ENCODE peak calls at places on chromosome 5, in six cellular contexts. E is K562, W is H1, Q is SK-N-SH, P is HepG2, Y is GM12878. B is an unnamed sample.

GRCh38 chr5:102958481-102959011 is 161.4 kb downstream of the GIN1 start:
- DNase-seq in E (no peak), Q (no peak), W (no peak), Y (no peak), P (no peak), B (no peak)

GRCh38 chr5:38905516-38905915 is 59.7 kb downstream of the OSMR start:
- DNase-seq in W (no peak), P (no peak), E (no peak), Q (no peak), Y (no peak), B (no peak)

GRCh38 chr5:158967566-158967965 is 132.2 kb downstream of the EBF1 start:
- DNase-seq in W (no peak), E (no peak), P (no peak), Q (no peak), Y (no peak), B (no peak)

GRCh38 chr5:78644129-78644528 is 4.4 kb downstream of the LHFPL2 start:
- DNase-seq in W (no peak), Q (no peak), P (no peak), Y (no peak), E (no peak), B (no peak)

GRCh38 chr5:79743846-79744605 is 54.4 kb downstream of the CMYA5 start:
- DNase-seq in Q (no peak), W (no peak), P (no peak), Y (no peak), E (no peak), B (no peak)

GRCh38 chr5:15737036-15737821 is 237.2 kb downstream of the FBXL7 start:
- DNase-seq in W (no peak), E (no peak), Y (no peak), Q (peak; percentile 76), P (no peak), B (no peak)

GRCh38 chr5:3518057-3518456 is 77.6 kb upstream of the IRX1 start:
- DNase-seq in Y (no peak), Q (no peak), W (no peak), P (no peak), E (no peak), B (no peak)

GRCh38 chr5:55597014-55597981 is 62.5 kb upstream of the PLPP1 start:
- DNase-seq in W (no peak), Q (no peak), P (no peak), Y (no peak), E (no peak), B (peak; percentile 30)

GRCh38 chr5:1747803-1748085 is 51.9 kb downstream of the MRPL36 start:
- DNase-seq in P (no peak), Q (no peak), Y (no peak), W (no peak), E (no peak), B (no peak)

GRCh38 chr5:34652916-34653315 is 3.2 kb upstream of the RAI14 start:
- DNase-seq in Q (no peak), E (no peak), P (no peak), W (no peak), Y (no peak), B (no peak)

GRCh38 chr5:124995451-124995850 is 249.0 kb upstream of the ZNF608 start:
- DNase-seq in Q (no peak), Y (no peak), P (no peak), W (no peak), E (no peak), B (no peak)

GRCh38 chr5:55033568-55033967 is 9.5 kb downstream of the GZMK start:
- DNase-seq in W (no peak), Q (no peak), P (no peak), E (no peak), Y (no peak), B (no peak)

GRCh38 chr5:134143964-134144941 is 29.8 kb downstream of the TCF7 start:
- DNase-seq in P (no peak), E (no peak), W (no peak), Y (no peak), Q (no peak), B (no peak)

GRCh38 chr5:169404223-169404622 is 103.3 kb upstream of the SLIT3 start:
- DNase-seq in E (no peak), W (no peak), Q (no peak), P (no peak), Y (no peak), B (no peak)

GRCh38 chr5:140151068-140151718 is 23.8 kb upstream of the CYSTM1 start:
- DNase-seq in E (no peak), Q (no peak), W (no peak), P (no peak), Y (no peak), B (no peak)

GRCh38 chr5:8861764-8862163 is 684.1 kb downstream of the SEMA5A start:
- DNase-seq in P (no peak), Q (no peak), E (no peak), W (no peak), Y (no peak), B (no peak)

GRCh38 chr5:109053995-109054417 is 306.3 kb downstream of the FER start:
- DNase-seq in E (no peak), W (no peak), Y (peak; percentile 38), Q (no peak), P (no peak), B (no peak)

GRCh38 chr5:15621094-15621493 is 121.1 kb downstream of the FBXL7 start:
- DNase-seq in Q (no peak), E (no peak), P (no peak), W (no peak), Y (no peak), B (no peak)

GRCh38 chr5:5330723-5331530 is 91.5 kb upstream of the ICE1 start:
- DNase-seq in P (no peak), E (no peak), W (no peak), Y (no peak), Q (no peak), B (no peak)

GRCh38 chr5:79119486-79119885 is 7.9 kb downstream of the BHMT start:
- DNase-seq in Y (no peak), P (no peak), W (no peak), E (no peak), Q (no peak), B (no peak)

GRCh38 chr5:167785896-167786295 is 505.5 kb upstream of the WWC1 start:
- DNase-seq in E (no peak), P (no peak), W (no peak), Y (no peak), Q (no peak), B (peak; percentile 16)

GRCh38 chr5:64947031-64947430 is 178.3 kb downstream of the CWC27 start:
- DNase-seq in E (peak; percentile 41), P (peak; percentile 22), Y (no peak), Q (peak; percentile 36), W (no peak), B (no peak)

GRCh38 chr5:173453167-173453566 is 125.0 kb upstream of the STC2 start:
- DNase-seq in E (no peak), Y (no peak), P (no peak), W (no peak), Q (no peak), B (no peak)

GRCh38 chr5:164650427-164650826 is 1145.0 kb downstream of the MAT2B start:
- DNase-seq in Q (no peak), P (no peak), E (no peak), Y (no peak), W (no peak), B (no peak)

GRCh38 chr5:132754947-132755346 is 7.7 kb downstream of the CCNI2 start:
- DNase-seq in P (peak; percentile 49), E (peak; percentile 63), W (no peak), Q (peak; percentile 54), Y (no peak), B (no peak)
- TF ChIP-seq GABPA in P (no peak), E (no peak), W (no peak), Q (no peak), Y (no peak), B (no peak)

GRCh38 chr5:141412853-141413539 is at the start of gene PCDHGA10:
- DNase-seq in W (no peak), Y (peak; percentile 27), E (peak; percentile 61), Q (no peak), P (peak; percentile 15), B (peak; percentile 79)
- TF ChIP-seq GABPA in W (no peak), Y (no peak), E (no peak), Q (no peak), P (no peak), B (no peak)

GRCh38 chr5:77066823-77067442 is 20.2 kb downstream of the ZBED3 start:
- DNase-seq in Y (no peak), W (no peak), P (no peak), Q (no peak), E (no peak), B (no peak)
- TF ChIP-seq GABPA in Y (no peak), W (no peak), P (no peak), Q (no peak), E (no peak), B (no peak)

DNA sequence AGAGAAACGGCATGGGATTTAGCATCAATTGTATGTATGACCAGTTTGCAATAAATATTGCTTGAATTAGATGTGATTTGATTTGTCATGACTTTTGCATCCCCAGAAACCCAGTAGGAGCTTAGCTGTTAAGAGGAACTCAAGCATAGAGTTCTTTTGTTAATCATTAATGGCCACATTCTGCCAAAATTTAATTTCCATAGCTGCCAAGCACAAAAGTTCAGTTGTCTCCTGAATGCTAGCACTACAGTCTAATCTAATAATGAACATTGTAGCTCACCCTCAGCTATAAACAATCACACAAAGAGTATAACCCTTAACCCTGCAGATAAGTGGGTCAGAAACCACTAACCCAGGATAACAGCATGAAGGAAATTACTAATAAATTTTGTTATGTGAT is 169.8 kb upstream of the GRAMD2B start:
- DNase-seq in E (no peak), Y (no peak), W (no peak), P (no peak), Q (no peak), B (no peak)
- TF ChIP-seq GABPA in E (no peak), Y (no peak), W (no peak), P (no peak), Q (no peak), B (no peak)

GRCh38 chr5:127875235-127876021 is 172.2 kb downstream of the CCDC192 start:
- DNase-seq in P (peak; percentile 75), W (peak; percentile 1), Y (peak; percentile 71), Q (peak; percentile 51), E (peak; percentile 56), B (no peak)
- TF ChIP-seq GABPA in P (no peak), W (no peak), Y (no peak), Q (no peak), E (no peak), B (no peak)

GRCh38 chr5:75686480-75686879 is 30.8 kb downstream of the POC5 start:
- DNase-seq in P (no peak), W (no peak), E (no peak), Y (no peak), Q (no peak), B (no peak)

GRCh38 chr5:75678155-75678554 is 39.1 kb downstream of the POC5 start:
- DNase-seq in E (no peak), Q (no peak), Y (no peak), P (no peak), W (no peak), B (no peak)

GRCh38 chr5:75685141-75685540 is 32.1 kb downstream of the POC5 start:
- DNase-seq in E (no peak), Q (no peak), W (no peak), Y (no peak), P (no peak), B (no peak)

GRCh38 chr5:75677607-75678006 is 39.6 kb downstream of the POC5 start:
- DNase-seq in P (no peak), E (no peak), Y (no peak), Q (no peak), W (no peak), B (no peak)

GRCh38 chr5:75681125-75681830 is 36.0 kb downstream of the POC5 start:
- DNase-seq in P (peak; percentile 28), E (peak; percentile 53), Q (no peak), Y (no peak), W (no peak), B (no peak)
- TF ChIP-seq GABPA in P (no peak), E (no peak), Q (no peak), Y (no peak), W (no peak), B (no peak)